ENCODE peak calls at places on chromosomes 7 and 10, in seven cellular contexts. N is cardiac muscle cell, J is stomach, W is HCT116, K is heart left ventricle, D is Peyer's patch, G is right lobe of liver. B is an unnamed sample.

GRCh38 chr7:37408885-37409248 is 39.8 kb downstream of the ELMO1 start:
- DNase-seq in G (peak; percentile 62), N (no peak), K (no peak), J (no peak), W (no peak), D (no peak), B (no peak)

GRCh38 chr10:21355591-21356011 is 169.9 kb downstream of the SKIDA1 start:
- DNase-seq in G (no peak), W (no peak), D (no peak), K (no peak), N (no peak), J (no peak), B (no peak)

GRCh38 chr7:683526-684205 is 42.8 kb upstream of the DNAAF5 start:
- DNase-seq in W (no peak), D (peak; percentile 20), K (no peak), N (no peak), J (no peak), G (no peak), B (no peak)

GRCh38 chr10:84084342-84084741 is 55.0 kb upstream of the GHITM start:
- DNase-seq in D (no peak), G (no peak), K (no peak), N (no peak), W (no peak), J (no peak), B (no peak)

GRCh38 chr10:48309711-48310226 is 3.3 kb downstream of the MAPK8 start:
- DNase-seq in N (no peak), J (no peak), K (no peak), W (peak; percentile 67), D (no peak), G (no peak), B (no peak)

GRCh38 chr7:139739863-139740597 is 37.8 kb downstream of the HIPK2 start:
- DNase-seq in D (peak; percentile 63), K (peak; percentile 74), N (no peak), G (peak; percentile 95), W (no peak), J (peak; percentile 72), B (no peak)

GRCh38 chr10:62900829-62901571 is 84.8 kb upstream of the EGR2 start:
- DNase-seq in G (no peak), N (no peak), W (no peak), D (no peak), J (no peak), K (no peak), B (no peak)

GRCh38 chr10:93468532-93469213 is 13.5 kb downstream of the MYOF start:
- DNase-seq in W (peak; percentile 89), G (no peak), N (no peak), D (no peak), J (no peak), K (no peak), B (peak; percentile 92)

GRCh38 chr10:22317121-22317370 is 858 bp downstream of the COMMD3 start:
- DNase-seq in G (no peak), K (no peak), W (no peak), J (no peak), D (no peak), N (no peak), B (no peak)

GRCh38 chr7:73470208-73470607 is 36.6 kb downstream of the FZD9 start:
- DNase-seq in G (no peak), N (no peak), J (no peak), D (no peak), W (no peak), K (no peak), B (no peak)

GRCh38 chr10:77664018-77664417 is 26.4 kb upstream of the KCNMA1 start:
- DNase-seq in G (no peak), W (no peak), N (no peak), D (no peak), K (no peak), J (no peak), B (no peak)

GRCh38 chr10:77670817-77671443 is 33.3 kb upstream of the KCNMA1 start:
- DNase-seq in W (no peak), K (no peak), N (no peak), G (no peak), J (no peak), D (no peak), B (no peak)

GRCh38 chr10:77669892-77670291 is 32.3 kb upstream of the KCNMA1 start:
- DNase-seq in G (no peak), D (no peak), K (no peak), W (no peak), N (no peak), J (no peak), B (no peak)

GRCh38 chr10:77667426-77668324 is 30.1 kb upstream of the KCNMA1 start:
- DNase-seq in N (no peak), J (no peak), K (no peak), D (no peak), W (no peak), G (no peak), B (no peak)

DNA sequence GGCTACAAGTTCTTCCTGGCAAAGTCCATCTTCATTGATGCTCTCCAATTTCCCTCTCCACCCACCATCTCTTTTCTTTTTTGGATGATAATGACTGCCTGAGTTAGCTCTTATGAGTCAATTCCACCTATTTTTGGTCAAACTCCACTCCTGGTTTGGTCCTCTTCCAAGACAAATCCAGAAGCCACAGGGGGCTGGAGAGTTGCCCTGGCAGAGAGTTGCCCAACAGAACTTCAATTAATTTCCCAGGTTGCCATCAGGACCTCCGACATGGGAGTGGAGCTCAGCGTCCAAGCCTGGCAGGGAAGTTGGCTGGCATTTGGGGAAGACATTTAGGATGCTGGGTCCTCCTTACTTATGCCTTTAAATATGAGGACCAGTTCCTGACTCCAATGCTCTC is 29.2 kb upstream of the KCNMA1 start:
- DNase-seq in J (no peak), N (no peak), G (peak; percentile 69), D (no peak), W (no peak), K (no peak), B (no peak)
- H3K4me3 ChIP-seq in J (no peak overlapping the region), N (no peak overlapping the region), G (no peak overlapping the region), D (no peak overlapping the region), W (no peak overlapping the region), K (no peak overlapping the region), B (no peak overlapping the region)

DNA sequence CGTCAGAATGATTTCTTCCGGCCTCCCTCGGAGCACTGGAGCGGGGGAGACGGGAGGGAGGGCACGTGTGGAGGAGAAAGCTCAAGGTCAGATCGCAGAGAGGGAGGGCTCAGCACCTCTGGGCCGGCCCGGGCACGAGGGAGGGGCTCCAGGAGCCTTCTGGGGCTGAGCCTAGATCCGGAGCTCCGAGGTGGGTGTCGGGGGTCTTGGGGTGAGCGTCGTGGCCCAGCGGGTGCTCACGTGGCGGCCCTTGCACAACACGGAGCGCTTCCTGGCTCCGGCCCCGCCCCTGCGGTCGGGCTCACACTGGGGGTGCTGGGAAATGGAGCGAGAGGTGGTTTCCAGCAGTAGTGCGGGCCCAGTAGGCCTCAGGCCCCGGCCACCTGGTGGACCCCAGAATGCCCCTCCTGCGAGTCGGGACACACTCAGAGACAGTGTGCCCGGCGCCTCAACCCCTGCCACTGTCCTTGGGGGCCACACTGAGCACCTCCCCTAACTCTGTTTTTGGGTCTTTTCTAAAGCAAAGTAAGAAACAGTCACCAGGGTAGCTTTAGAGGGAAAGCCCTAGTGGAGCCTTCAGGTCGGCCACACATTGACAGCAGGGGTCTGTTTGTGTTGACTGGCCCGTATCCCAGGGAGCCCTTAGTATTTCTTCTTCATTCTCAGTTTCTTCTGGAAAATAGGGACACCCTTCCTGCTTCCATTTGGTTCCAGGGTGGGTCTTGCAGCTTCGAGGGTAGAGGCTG is 798 bp downstream of the PPIF start:
- DNase-seq in J (peak; percentile 77), N (peak; percentile 38), W (peak; percentile 8), K (peak; percentile 77), D (peak; percentile 82), G (peak; percentile 84), B (no peak)
- TF ChIP-seq CTCF in J (no peak), N (no peak), W (no peak), K (no peak), D (no peak), G (no peak), B (no peak)

DNA sequence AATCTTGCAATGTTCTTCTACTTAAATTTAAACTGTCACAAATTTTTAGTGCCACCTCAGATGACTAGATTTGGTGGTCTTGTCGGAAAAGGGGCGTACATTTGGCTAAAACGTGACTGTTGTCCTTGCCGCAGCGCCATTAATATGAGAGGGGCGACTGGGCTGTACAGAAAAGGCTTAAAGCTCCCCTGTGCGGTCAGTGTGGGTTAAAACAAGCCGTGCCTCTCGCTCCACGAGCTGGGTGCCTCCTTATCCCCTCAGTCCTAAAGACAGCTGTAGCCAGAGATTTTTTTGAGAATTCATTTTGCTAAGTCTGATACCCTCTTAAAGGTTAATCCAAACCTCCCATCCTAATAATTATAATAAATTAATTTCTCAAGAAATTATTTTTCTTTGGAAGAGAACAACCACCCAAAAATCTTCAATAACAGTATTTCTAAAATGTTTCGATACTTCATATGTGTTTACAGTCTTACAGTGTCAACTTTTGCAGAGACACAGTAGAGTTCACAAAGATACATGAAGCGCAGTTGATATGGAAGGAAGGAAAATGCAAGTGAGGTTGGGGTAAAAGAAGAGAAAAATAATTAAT is 68.6 kb downstream of the C7orf25 start:
- DNase-seq in W (peak; percentile 8), G (peak; percentile 46), J (peak; percentile 40), N (peak; percentile 74), D (no peak), K (peak; percentile 42), B (no peak)
- H3K4me3 ChIP-seq in W (no peak overlapping the region), G (peak overlapping the region; percentile 24), J (no peak overlapping the region), N (no peak overlapping the region), D (no peak overlapping the region), K (no peak overlapping the region), B (no peak overlapping the region)

GRCh38 chr10:34815174-34816066 is at the start of gene PARD3:
- DNase-seq in G (peak; percentile 79), D (peak; percentile 80), K (peak; percentile 76), N (peak; percentile 86), J (peak; percentile 68), W (no peak), B (no peak)

GRCh38 chr10:34817586-34817985 is 2.5 kb upstream of the PARD3 start:
- DNase-seq in N (no peak), G (no peak), W (no peak), D (no peak), K (no peak), J (no peak), B (no peak)

GRCh38 chr10:34814228-34815173 is 595 bp downstream of the PARD3 start:
- DNase-seq in W (no peak), J (peak; percentile 46), G (peak; percentile 71), K (peak; percentile 63), N (peak; percentile 71), D (peak; percentile 76), B (no peak)

GRCh38 chr10:34817054-34817453 is 2.0 kb upstream of the PARD3 start:
- DNase-seq in W (no peak), D (no peak), J (no peak), N (no peak), K (no peak), G (no peak), B (no peak)

DNA sequence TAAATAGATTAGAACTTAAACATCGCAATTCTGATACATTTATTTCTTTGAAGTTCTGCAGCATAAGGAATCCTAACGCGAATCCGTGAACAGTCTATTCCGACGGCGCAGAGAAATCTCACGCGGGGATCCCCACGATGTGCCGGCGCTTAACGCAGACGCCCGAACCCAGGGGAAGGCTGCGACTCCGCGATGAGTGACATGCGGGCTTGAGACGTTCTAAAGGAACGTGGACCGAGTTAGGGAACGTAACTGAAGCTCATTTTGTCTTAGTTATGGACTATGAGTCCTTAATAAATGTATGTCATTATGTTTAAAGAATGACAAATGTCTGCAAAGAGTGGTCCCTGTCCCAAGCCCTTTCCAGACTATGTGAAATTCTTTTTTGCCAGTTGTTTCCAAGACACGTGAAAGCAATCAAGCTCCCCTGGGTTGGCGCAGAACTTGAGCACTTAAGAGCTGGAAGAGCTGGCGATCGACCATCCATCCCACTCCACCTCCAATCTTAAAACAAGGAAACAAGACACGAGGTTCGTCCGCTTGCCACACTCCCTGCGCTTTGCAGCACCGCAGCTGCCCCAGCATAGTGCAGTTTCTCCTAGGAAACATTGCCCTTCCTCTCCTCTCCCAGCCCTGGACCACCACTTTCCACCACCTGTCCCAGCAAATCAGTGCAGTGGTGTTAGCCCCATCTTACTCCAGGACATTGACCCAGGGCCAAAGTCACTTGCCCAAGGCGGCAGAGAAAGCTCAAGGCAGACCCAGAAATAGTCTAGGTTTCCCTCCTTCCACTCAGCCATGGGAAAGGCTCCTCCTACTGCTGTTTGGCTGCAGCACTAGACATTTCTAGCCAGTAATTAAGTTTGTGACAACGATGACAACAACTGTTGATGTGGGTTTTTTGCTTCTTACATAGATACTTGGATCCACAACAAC is 1.2 kb upstream of the PARD3 start:
- DNase-seq in G (no peak), N (peak; percentile 47), D (peak; percentile 55), K (peak; percentile 40), W (no peak), J (no peak), B (no peak)
- TF ChIP-seq CTCF in G (no peak), N (no peak), D (no peak), K (no peak), W (no peak), J (no peak), B (no peak)

B was measured in HFF-Myc.